ENCODE peak calls at places on chromosomes 2 and 18, in eight cellular contexts. X is HCT116; O is GM12865; U is activated CD8-positive, alpha-beta memory T cell treated with anti-CD3 and anti-CD28 coated beads for 48 hours; H is stimulated activated CD4-positive, alpha-beta T cell treated with anti-CD3 and anti-CD28 coated beads, Interleukin-2, amount 100 ng/mL, for 48 hours; B is PC-3; J is T-helper 2 cell; K is stimulated activated CD8-positive, alpha-beta memory T cell treated with anti-CD3 and anti-CD28 coated beads, Interleukin-15, amount 100 ng/mL, for 1 hour. S is an unnamed sample.

GRCh38 chr2:43356774-43357173 is 130.4 kb upstream of the ZFP36L2 start:
- DNase-seq in O (no peak), B (no peak), J (no peak), K (no peak), X (no peak), U (no peak), H (no peak), S (no peak)

GRCh38 chr2:125680809-125681208 is 975.1 kb upstream of the GYPC start:
- DNase-seq in X (no peak), B (no peak), O (no peak), J (no peak), U (no peak), K (no peak), H (no peak), S (no peak)

GRCh38 chr2:156242874-156243273 is 89.6 kb downstream of the NR4A2 start:
- DNase-seq in H (no peak), X (no peak), U (no peak), K (no peak), J (no peak), B (peak; percentile 30), O (no peak), S (no peak)

GRCh38 chr2:84906108-84906899 is 848 bp downstream of the TMSB10 start:
- DNase-seq in U (no peak), O (peak; percentile 72), B (no peak), H (no peak), J (peak; percentile 36), X (no peak), K (no peak), S (no peak)

GRCh38 chr2:162840598-162841246 is 2.2 kb upstream of the KCNH7 start:
- DNase-seq in K (no peak), O (peak; percentile 78), X (peak; percentile 18), B (peak; percentile 74), J (no peak), U (no peak), H (peak; percentile 2), S (peak; percentile 72)

GRCh38 chr2:113818382-113818951 is 62.0 kb upstream of the SLC35F5 start:
- DNase-seq in H (no peak), O (no peak), B (peak; percentile 96), K (no peak), J (no peak), U (no peak), X (peak; percentile 83), S (peak; percentile 99)

GRCh38 chr2:169964740-169965139 is 137.5 kb downstream of the UBR3 start:
- DNase-seq in B (peak; percentile 8), O (no peak), H (no peak), X (no peak), K (no peak), J (no peak), U (no peak), S (no peak)

GRCh38 chr2:216404010-216404618 is 8.2 kb upstream of the SMARCAL1 start:
- DNase-seq in K (peak; percentile 33), O (peak; percentile 51), U (peak; percentile 10), J (peak; percentile 22), B (peak; percentile 63), H (peak; percentile 23), X (peak; percentile 35), S (peak; percentile 48)

GRCh38 chr18:51190000-51190399 is 7.5 kb downstream of the MEX3C start:
- DNase-seq in H (no peak), J (no peak), X (no peak), O (no peak), K (no peak), B (no peak), U (no peak), S (no peak)

GRCh38 chr18:2657788-2658458 is 2.4 kb downstream of the SMCHD1 start:
- DNase-seq in J (no peak), B (peak; percentile 89), K (no peak), H (no peak), U (no peak), X (peak; percentile 45), O (peak; percentile 31), S (peak; percentile 56)

GRCh38 chr18:59091204-59091603 is 48.5 kb upstream of the SEC11C start:
- DNase-seq in U (no peak), K (no peak), J (no peak), X (no peak), H (no peak), B (no peak), O (no peak), S (no peak)

GRCh38 chr18:11494093-11494492 is 115.3 kb upstream of the SLC35G4 start:
- DNase-seq in K (no peak), B (no peak), H (no peak), J (no peak), U (no peak), X (no peak), O (no peak), S (peak; percentile 8)

GRCh38 chr2:232325324-232326273 is 53.0 kb upstream of the ALPP start:
- DNase-seq in U (no peak), H (peak; percentile 36), O (peak; percentile 37), J (peak; percentile 37), K (no peak), X (no peak), B (peak; percentile 40), S (peak; percentile 34)

GRCh38 chr2:25960920-25961319 is 21.4 kb downstream of the KIF3C start:
- DNase-seq in U (no peak), K (no peak), J (no peak), O (peak; percentile 35), H (no peak), B (peak; percentile 87), X (no peak), S (peak; percentile 93)

GRCh38 chr2:108988796-108989713 is at the start of gene EDAR:
- DNase-seq in J (peak; percentile 15), O (peak; percentile 23), X (peak; percentile 57), U (peak; percentile 17), H (peak; percentile 38), B (peak; percentile 77), K (peak; percentile 11), S (peak; percentile 31)

GRCh38 chr2:101518470-101519172 is 43.7 kb upstream of the RFX8 start:
- DNase-seq in U (no peak), X (peak; percentile 40), K (no peak), J (no peak), O (no peak), H (no peak), B (peak; percentile 94), S (peak; percentile 68)

GRCh38 chr2:26088038-26088643 is 54.3 kb downstream of the RAB10 start:
- DNase-seq in X (no peak), H (no peak), J (no peak), K (no peak), B (peak; percentile 56), U (no peak), O (peak; percentile 41), S (no peak)

GRCh38 chr2:163132850-163133249 is 294.3 kb upstream of the KCNH7 start:
- DNase-seq in O (no peak), K (no peak), U (no peak), H (no peak), J (no peak), X (peak; percentile 4), B (peak; percentile 43), S (peak; percentile 11)

GRCh38 chr18:3607309-3608098 is 157.5 kb downstream of the TGIF1 start:
- DNase-seq in K (no peak), J (no peak), U (no peak), B (no peak), O (no peak), H (no peak), X (no peak), S (no peak)

GRCh38 chr2:203811491-203812221 is 55.9 kb upstream of the CTLA4 start:
- DNase-seq in J (no peak), U (peak; percentile 35), O (peak; percentile 54), H (peak; percentile 61), X (peak; percentile 62), B (peak; percentile 93), K (peak; percentile 25), S (peak; percentile 100)

GRCh38 chr18:35114305-35114704 is 73.1 kb downstream of the MAPRE2 start:
- DNase-seq in B (no peak), K (no peak), H (no peak), J (no peak), U (no peak), O (no peak), X (no peak), S (no peak)

GRCh38 chr2:142707318-142707717 is 170.1 kb upstream of the KYNU start:
- DNase-seq in U (no peak), B (no peak), O (no peak), J (no peak), H (no peak), K (no peak), X (no peak), S (no peak)

GRCh38 chr2:121596221-121597080 is 52.8 kb downstream of the CLASP1 start:
- DNase-seq in J (no peak), U (no peak), K (no peak), H (no peak), X (peak; percentile 33), B (peak; percentile 74), O (peak; percentile 78), S (peak; percentile 70)

GRCh38 chr2:201116959-201117734 is 1.2 kb downstream of the CFLAR start:
- DNase-seq in J (peak; percentile 15), B (peak; percentile 89), X (peak; percentile 59), H (peak; percentile 32), O (peak; percentile 94), K (no peak), U (no peak), S (peak; percentile 41)

GRCh38 chr2:160125828-160126227 is 63.4 kb upstream of the PLA2R1 start:
- DNase-seq in O (no peak), J (no peak), H (no peak), U (no peak), K (no peak), B (no peak), X (no peak), S (no peak)

GRCh38 chr2:190961918-190962487 is 52.0 kb downstream of the STAT1 start:
- DNase-seq in X (no peak), O (no peak), H (no peak), U (no peak), J (no peak), K (no peak), B (no peak), S (no peak)

GRCh38 chr2:160566717-160567116 is 73.1 kb upstream of the RBMS1 start:
- DNase-seq in X (no peak), K (no peak), U (no peak), B (no peak), O (no peak), H (no peak), J (no peak), S (no peak)

S was measured in HT1080.